ENCODE peak calls at places on chromosome 7, in six cellular contexts. A is DMS153; V is CD8-positive, alpha-beta T cell; E is NCI-H460; J is NCI-H345; P is GM23248. H is an unnamed sample.

GRCh38 chr7:151210087-151210854 is at the start of gene H2BK1:
- DNase-seq in A (no peak), V (no peak), E (no peak), J (no peak), P (no peak), H (no peak)

GRCh38 chr7:1298938-1299885 is 66.5 kb downstream of the UNCX start:
- DNase-seq in A (no peak), V (no peak), E (no peak), J (no peak), P (no peak), H (no peak)

GRCh38 chr7:86975914-86976313 is 83.5 kb downstream of the ELAPOR2 start:
- DNase-seq in A (no peak), V (no peak), E (no peak), J (no peak), P (no peak), H (no peak)

GRCh38 chr7:103524042-103524907 is 78.3 kb upstream of the SLC26A5 start:
- DNase-seq in A (peak; percentile 21), V (no peak), E (peak; percentile 36), J (peak; percentile 10), P (peak; percentile 50), H (peak; percentile 14)

GRCh38 chr7:64180989-64181388 is 26.0 kb upstream of the ZNF735 start:
- DNase-seq in A (no peak), V (no peak), E (no peak), J (no peak), P (peak; percentile 14), H (no peak)

GRCh38 chr7:4799508-4800268 is 24.3 kb downstream of the AP5Z1 start:
- DNase-seq in A (no peak), V (no peak), E (no peak), J (no peak), P (peak; percentile 65), H (no peak)

GRCh38 chr7:136923111-136923510 is 54.7 kb downstream of the CHRM2 start:
- DNase-seq in A (no peak), V (no peak), E (no peak), J (no peak), P (peak; percentile 62), H (no peak)

GRCh38 chr7:132456418-132456817 is 119.9 kb downstream of the PLXNA4 start:
- DNase-seq in A (no peak), V (no peak), E (no peak), J (peak; percentile 13), P (no peak), H (no peak)

GRCh38 chr7:81676813-81677212 is 93.0 kb downstream of the HGF start:
- DNase-seq in A (no peak), V (no peak), E (no peak), J (no peak), P (peak; percentile 55), H (peak; percentile 53)

GRCh38 chr7:128410092-128410665 is 397 bp upstream of the IMPDH1 start:
- DNase-seq in A (no peak), V (peak; percentile 26), E (peak; percentile 60), J (peak; percentile 72), P (peak; percentile 90), H (no peak)

GRCh38 chr7:102410123-102410522 is 14.0 kb downstream of the PRKRIP1 start:
- DNase-seq in A (no peak), V (no peak), E (no peak), J (no peak), P (no peak), H (no peak)

GRCh38 chr7:16847381-16847860 is 34.4 kb downstream of the AGR3 start:
- DNase-seq in A (peak; percentile 54), V (no peak), E (peak; percentile 49), J (no peak), P (no peak), H (peak; percentile 84)

GRCh38 chr7:128106840-128107239 is 75.6 kb upstream of the LRRC4 start:
- DNase-seq in A (no peak), V (no peak), E (no peak), J (no peak), P (no peak), H (no peak)

GRCh38 chr7:131533566-131534561 is 22.6 kb downstream of the PODXL start:
- DNase-seq in A (no peak), V (no peak), E (no peak), J (no peak), P (no peak), H (no peak)

GRCh38 chr7:101121996-101122932 is 4.6 kb upstream of the SERPINE1 start:
- DNase-seq in A (no peak), V (no peak), E (peak; percentile 86), J (no peak), P (peak; percentile 98), H (no peak)

GRCh38 chr7:3194501-3195141 is 106.4 kb upstream of the SDK1 start:
- DNase-seq in A (no peak), V (no peak), E (no peak), J (no peak), P (no peak), H (no peak)